ENCODE peak calls at places on chromosomes 6 and 20, in four cellular contexts. T, Y, I and P are unnamed samples.

GRCh38 chr20:45012682-45013302 is 46.5 kb downstream of the STK4 start:
- DNase-seq in T (peak; percentile 76), Y (no peak), I (no peak), P (no peak)

GRCh38 chr6:24708612-24709011 is 10.3 kb downstream of the C6orf62 start:
- DNase-seq in T (no peak), Y (no peak), I (no peak), P (no peak)

GRCh38 chr6:148789991-148790390 is 43.2 kb downstream of the UST start:
- DNase-seq in T (no peak), Y (no peak), I (no peak), P (no peak)

GRCh38 chr6:112881027-112881426 is 533.9 kb downstream of the RFPL4B start:
- DNase-seq in T (peak; percentile 67), Y (no peak), I (no peak), P (peak; percentile 71)

GRCh38 chr20:37543828-37544227 is 16.2 kb upstream of the BLCAP start:
- DNase-seq in T (peak; percentile 72), Y (no peak), I (no peak), P (peak; percentile 57)

GRCh38 chr20:23433628-23434027 is 5.9 kb upstream of the CSTL1 start:
- DNase-seq in T (no peak), Y (no peak), I (no peak), P (no peak)

GRCh38 chr20:47274449-47275108 is 81.9 kb downstream of the ZMYND8 start:
- DNase-seq in T (peak; percentile 95), Y (no peak), I (no peak), P (peak; percentile 94)

GRCh38 chr6:49333345-49334120 is 129.5 kb downstream of the MMUT start:
- DNase-seq in T (peak; percentile 5), Y (no peak), I (no peak), P (peak; percentile 12)

GRCh38 chr6:116398366-116399005 is 27.7 kb downstream of the DSE start:
- DNase-seq in T (peak; percentile 69), Y (no peak), I (no peak), P (no peak)

GRCh38 chr20:62860391-62860923 is 1.2 kb downstream of the TCFL5 start:
- DNase-seq in T (peak; percentile 68), Y (no peak), I (no peak), P (no peak)

GRCh38 chr6:89281779-89282246 is 33.3 kb downstream of the GABRR2 start:
- DNase-seq in T (peak; percentile 51), Y (no peak), I (peak; percentile 93), P (peak; percentile 10)

GRCh38 chr6:167529684-167530335 is 204.9 kb downstream of the TTLL2 start:
- DNase-seq in T (no peak), Y (no peak), I (no peak), P (no peak)

GRCh38 chr6:144008501-144009245 is 614 bp upstream of the PLAGL1 start:
- DNase-seq in T (peak; percentile 22), Y (no peak), I (peak; percentile 54), P (no peak)

GRCh38 chr6:30829639-30830250 is 54.6 kb upstream of the DDR1 start:
- DNase-seq in T (no peak), Y (no peak), I (no peak), P (no peak)

GRCh38 chr6:117174835-117175360 is 90.5 kb upstream of the VGLL2 start:
- DNase-seq in T (no peak), Y (no peak), I (no peak), P (no peak)

GRCh38 chr6:7887278-7887991 is 23.2 kb downstream of the TXNDC5 start:
- DNase-seq in T (no peak), Y (no peak), I (no peak), P (no peak)

GRCh38 chr6:151365233-151365632 is 26.1 kb downstream of the ZBTB2 start:
- DNase-seq in T (no peak), Y (no peak), I (no peak), P (no peak)

GRCh38 chr6:141024526-141024925 is 1108.2 kb upstream of the GJE1 start:
- DNase-seq in T (peak; percentile 1), Y (no peak), I (no peak), P (peak; percentile 3)

GRCh38 chr6:15023448-15023847 is 222.4 kb upstream of the JARID2 start:
- DNase-seq in T (no peak), Y (no peak), I (no peak), P (no peak)

GRCh38 chr6:165662671-165663282 is at the start of gene PDE10A:
- DNase-seq in T (peak; percentile 25), Y (no peak), I (peak; percentile 83), P (no peak)

GRCh38 chr6:161444464-161444863 is 170.6 kb upstream of the AGPAT4 start:
- DNase-seq in T (peak; percentile 75), Y (no peak), I (peak; percentile 23), P (peak; percentile 11)

GRCh38 chr20:10402938-10403593 is 31.0 kb downstream of the MKKS start:
- DNase-seq in T (no peak), Y (no peak), I (no peak), P (peak; percentile 42)

GRCh38 chr20:37657924-37658800 is 35.7 kb upstream of the CTNNBL1 start:
- DNase-seq in T (no peak), Y (no peak), I (no peak), P (no peak)

GRCh38 chr20:20664795-20665194 is 47.6 kb downstream of the RALGAPA2 start:
- DNase-seq in T (peak; percentile 3), Y (peak; percentile 20), I (peak; percentile 22), P (peak; percentile 4)

GRCh38 chr6:105317607-105318533 is 85.0 kb downstream of the PREP start:
- DNase-seq in T (no peak), Y (no peak), I (peak; percentile 23), P (no peak)

GRCh38 chr20:41167118-41167470 is 29.8 kb downstream of the PLCG1 start:
- DNase-seq in T (no peak), Y (no peak), I (no peak), P (no peak)

GRCh38 chr6:135083992-135084915 is 29.6 kb upstream of the HBS1L start:
- DNase-seq in T (no peak), Y (no peak), I (no peak), P (no peak)

GRCh38 chr6:1609662-1610496 is at the start of gene FOXC1:
- DNase-seq in T (peak; percentile 96), Y (peak; percentile 76), I (peak; percentile 92), P (peak; percentile 97)

GRCh38 chr6:166206510-166207389 is 39.1 kb upstream of the TBXT start:
- DNase-seq in T (no peak), Y (no peak), I (no peak), P (no peak)

GRCh38 chr6:112372213-112372806 is 25.2 kb downstream of the RFPL4B start:
- DNase-seq in T (peak; percentile 66), Y (no peak), I (peak; percentile 27), P (no peak)

GRCh38 chr6:169943521-169944337 is 192.3 kb downstream of the ERMARD start:
- DNase-seq in T (no peak), Y (no peak), I (no peak), P (no peak)

GRCh38 chr6:130937942-130938604 is 110.9 kb downstream of the SMLR1 start:
- DNase-seq in T (peak; percentile 57), Y (no peak), I (no peak), P (peak; percentile 62)

GRCh38 chr20:37356387-37356786 is 10.4 kb downstream of the SRC start:
- DNase-seq in T (peak; percentile 74), Y (peak; percentile 54), I (no peak), P (no peak)

GRCh38 chr20:21352703-21353102 is 44.6 kb downstream of the NKX2-4 start:
- DNase-seq in T (peak; percentile 62), Y (no peak), I (no peak), P (peak; percentile 28)